ENCODE peak calls at places on chromosome 17, in nine cellular contexts. N is astrocyte of the spinal cord; L is Caco-2; Q is type B pancreatic cell; W is stimulated activated CD4-positive, alpha-beta T cell treated with anti-CD3 and anti-CD28 coated beads, Interleukin-4, amount 100 ng/mL, for 4 hours; R is heart right ventricle; V is lung microvascular endothelial cell; U is T-helper 17 cell; C is T-helper 22 cell. P is an unnamed sample.

GRCh38 chr17:49450735-49451134 is 36.1 kb upstream of the PHB1 start:
- DNase-seq in Q (no peak), W (no peak), U (no peak), V (no peak), L (no peak), R (no peak), N (peak; percentile 19), C (no peak), P (no peak)

GRCh38 chr17:297758-298157 is 54.8 kb downstream of the RPH3AL start:
- DNase-seq in N (no peak), L (no peak), W (no peak), R (no peak), Q (no peak), V (no peak), C (no peak), U (no peak), P (no peak)

GRCh38 chr17:34820922-34821321 is 140.3 kb downstream of the CCT6B start:
- DNase-seq in R (no peak), V (no peak), L (no peak), C (no peak), W (no peak), N (no peak), Q (no peak), U (no peak), P (no peak)

GRCh38 chr17:28256881-28257280 is 62.1 kb upstream of the TMEM97 start:
- DNase-seq in W (no peak), U (no peak), L (no peak), Q (no peak), N (no peak), V (no peak), C (no peak), R (no peak), P (no peak)

GRCh38 chr17:19337712-19338023 is 24.9 kb downstream of the B9D1 start:
- DNase-seq in L (no peak), N (no peak), Q (no peak), U (no peak), W (no peak), V (no peak), C (no peak), R (no peak), P (no peak)

GRCh38 chr17:43563262-43564079 is 17.3 kb upstream of the ETV4 start:
- DNase-seq in V (no peak), C (no peak), W (no peak), L (no peak), Q (no peak), R (no peak), U (no peak), N (no peak), P (no peak)

GRCh38 chr17:5035356-5035755 is at the start of gene SLC52A1:
- DNase-seq in L (no peak), N (no peak), C (no peak), R (no peak), Q (no peak), U (no peak), W (no peak), V (no peak), P (no peak)

GRCh38 chr17:61408151-61409041 is 8.8 kb downstream of the TBX2 start:
- DNase-seq in L (no peak), U (peak; percentile 7), V (no peak), Q (no peak), C (no peak), N (no peak), W (no peak), R (no peak), P (no peak)

GRCh38 chr17:66673668-66674276 is 161.1 kb upstream of the CACNG5 start:
- DNase-seq in L (peak; percentile 72), R (peak; percentile 46), C (peak; percentile 40), U (peak; percentile 54), V (peak; percentile 74), N (peak; percentile 73), Q (no peak), W (peak; percentile 60), P (no peak)

GRCh38 chr17:40418428-40418706 is 671 bp upstream of the TOP2A start:
- DNase-seq in Q (peak; percentile 67), V (no peak), W (no peak), U (no peak), R (peak; percentile 28), N (no peak), C (no peak), L (no peak), P (no peak)

GRCh38 chr17:27473748-27474609 is 17.7 kb downstream of the KSR1 start:
- DNase-seq in V (peak; percentile 58), C (peak; percentile 72), U (peak; percentile 60), L (no peak), R (peak; percentile 76), Q (no peak), W (peak; percentile 87), N (no peak), P (no peak)

GRCh38 chr17:80871341-80871740 is 120.3 kb upstream of the CHMP6 start:
- DNase-seq in Q (no peak), U (no peak), W (no peak), N (no peak), L (no peak), R (no peak), C (no peak), V (peak; percentile 47), P (no peak)

GRCh38 chr17:4375039-4375748 is 8.7 kb upstream of the UBE2G1 start:
- DNase-seq in V (no peak), U (no peak), C (no peak), N (no peak), W (peak; percentile 19), R (no peak), L (no peak), Q (no peak), P (no peak)

GRCh38 chr17:80105762-80106161 is 4.4 kb downstream of the GAA start:
- DNase-seq in N (peak; percentile 62), Q (no peak), C (no peak), R (no peak), W (no peak), V (no peak), U (no peak), L (no peak), P (no peak)

GRCh38 chr17:50863221-50863843 is 2.8 kb downstream of the TOB1 start:
- DNase-seq in U (no peak), V (peak; percentile 78), N (peak; percentile 35), Q (peak; percentile 53), C (no peak), R (no peak), W (no peak), L (peak; percentile 83), P (peak; percentile 90)

GRCh38 chr17:46868689-46869187 is 17.4 kb downstream of the WNT9B start:
- DNase-seq in R (no peak), C (no peak), L (no peak), V (no peak), N (peak; percentile 44), Q (no peak), W (no peak), U (no peak), P (no peak)

GRCh38 chr17:44909681-44910144 is 5.6 kb downstream of the GFAP start:
- DNase-seq in W (no peak), C (no peak), L (no peak), R (no peak), U (no peak), Q (no peak), V (no peak), N (peak; percentile 89), P (no peak)

GRCh38 chr17:1294157-1294717 is 14.8 kb downstream of the TRARG1 start:
- DNase-seq in Q (no peak), W (peak; percentile 57), U (peak; percentile 68), V (no peak), C (peak; percentile 82), N (no peak), R (no peak), L (no peak), P (no peak)

GRCh38 chr17:1953866-1954265 is 71.3 kb downstream of the RTN4RL1 start:
- DNase-seq in R (no peak), N (no peak), Q (no peak), W (no peak), L (no peak), V (no peak), C (no peak), U (no peak), P (no peak)

GRCh38 chr17:62179525-62180161 is 114.6 kb upstream of the MED13 start:
- DNase-seq in W (no peak), N (peak; percentile 23), C (no peak), R (no peak), U (no peak), L (peak; percentile 38), Q (no peak), V (peak; percentile 88), P (no peak)

GRCh38 chr17:82366749-82367148 is 4.8 kb upstream of the UTS2R start:
- DNase-seq in Q (no peak), L (no peak), W (no peak), V (no peak), U (no peak), N (no peak), C (no peak), R (no peak), P (no peak)

GRCh38 chr17:1617620-1618174 is 10.9 kb downstream of the SLC43A2 start:
- DNase-seq in W (no peak), L (no peak), V (peak; percentile 21), Q (no peak), N (peak; percentile 48), U (no peak), R (peak; percentile 48), C (no peak), P (no peak)

GRCh38 chr17:14784997-14785696 is 480.0 kb downstream of the PMP22 start:
- DNase-seq in U (no peak), R (no peak), C (no peak), V (no peak), W (peak; percentile 11), N (no peak), L (peak; percentile 0), Q (no peak), P (no peak)

GRCh38 chr17:47834756-47835155 is 3.3 kb downstream of the LRRC46 start:
- DNase-seq in V (peak; percentile 17), U (no peak), N (no peak), C (no peak), L (no peak), W (no peak), R (no peak), Q (no peak), P (no peak)

GRCh38 chr17:68592004-68592403 is 9.2 kb downstream of the FAM20A start:
- DNase-seq in Q (no peak), R (no peak), C (no peak), V (no peak), N (no peak), W (no peak), U (no peak), L (no peak), P (peak; percentile 14)

P was measured in esophagus muscularis mucosa.